ENCODE peak calls at places on chromosome 3, in five cellular contexts. One of them, this sample, is unnamed.

GRCh38 chr3:80733522-80734176 is 965.9 kb upstream of the ROBO1 start:
- DNase-seq in tibial nerve: no peak
- DNase-seq in AG09309: no peak
- DNase-seq in endothelial cell: peak; percentile 56
- DNase-seq in RWPE1: no peak
- DNase-seq in this sample: no peak

GRCh38 chr3:107942244-107942643 is 148.6 kb downstream of the CD47 start:
- DNase-seq in tibial nerve: no peak
- DNase-seq in AG09309: no peak
- DNase-seq in endothelial cell: no peak
- DNase-seq in RWPE1: peak; percentile 45
- DNase-seq in this sample: no peak

GRCh38 chr3:30511524-30512278 is 94.7 kb upstream of the TGFBR2 start:
- DNase-seq in tibial nerve: peak; percentile 52
- DNase-seq in AG09309: peak; percentile 96
- DNase-seq in endothelial cell: no peak
- DNase-seq in RWPE1: peak; percentile 70
- DNase-seq in this sample: no peak

GRCh38 chr3:14480207-14481017 is 59.7 kb downstream of the GRIP2 start:
- DNase-seq in tibial nerve: no peak
- DNase-seq in AG09309: no peak
- DNase-seq in endothelial cell: no peak
- DNase-seq in RWPE1: peak; percentile 48
- DNase-seq in this sample: no peak

GRCh38 chr3:53170325-53171108 is 9.5 kb downstream of the PRKCD start:
- DNase-seq in tibial nerve: no peak
- DNase-seq in AG09309: no peak
- DNase-seq in endothelial cell: no peak
- DNase-seq in RWPE1: no peak
- DNase-seq in this sample: no peak

GRCh38 chr3:55812403-55813013 is 325.4 kb upstream of the WNT5A start:
- DNase-seq in tibial nerve: no peak
- DNase-seq in AG09309: no peak
- DNase-seq in endothelial cell: no peak
- DNase-seq in RWPE1: no peak
- DNase-seq in this sample: no peak

GRCh38 chr3:150744041-150745026 is 18.6 kb downstream of the SIAH2 start:
- DNase-seq in tibial nerve: no peak
- DNase-seq in AG09309: no peak
- DNase-seq in endothelial cell: no peak
- DNase-seq in RWPE1: no peak
- DNase-seq in this sample: no peak

GRCh38 chr3:194672876-194673275 is 885 bp upstream of the LSG1 start:
- DNase-seq in tibial nerve: no peak
- DNase-seq in AG09309: no peak
- DNase-seq in endothelial cell: no peak
- DNase-seq in RWPE1: no peak
- DNase-seq in this sample: no peak

GRCh38 chr3:141920701-141921100 is 44.3 kb downstream of the ATP1B3 start:
- DNase-seq in tibial nerve: no peak
- DNase-seq in AG09309: no peak
- DNase-seq in endothelial cell: no peak
- DNase-seq in RWPE1: no peak
- DNase-seq in this sample: no peak

GRCh38 chr3:69178838-69179739 is 56.7 kb upstream of the LMOD3 start:
- DNase-seq in tibial nerve: no peak
- DNase-seq in AG09309: no peak
- DNase-seq in endothelial cell: no peak
- DNase-seq in RWPE1: no peak
- DNase-seq in this sample: no peak

GRCh38 chr3:129888739-129889138 is 4.8 kb downstream of the TMCC1 start:
- DNase-seq in tibial nerve: no peak
- DNase-seq in AG09309: peak; percentile 94
- DNase-seq in endothelial cell: no peak
- DNase-seq in RWPE1: peak; percentile 56
- DNase-seq in this sample: no peak

GRCh38 chr3:52712291-52713212 is 6.6 kb downstream of the SPCS1 start:
- DNase-seq in tibial nerve: no peak
- DNase-seq in AG09309: no peak
- DNase-seq in endothelial cell: no peak
- DNase-seq in RWPE1: no peak
- DNase-seq in this sample: no peak

GRCh38 chr3:150327678-150328667 is 80.1 kb upstream of the TSC22D2 start:
- DNase-seq in tibial nerve: no peak
- DNase-seq in AG09309: no peak
- DNase-seq in endothelial cell: no peak
- DNase-seq in RWPE1: no peak
- DNase-seq in this sample: no peak

GRCh38 chr3:117526485-117527079 is 817.0 kb downstream of the TUSC7 start:
- DNase-seq in tibial nerve: peak; percentile 71
- DNase-seq in AG09309: no peak
- DNase-seq in endothelial cell: peak; percentile 49
- DNase-seq in RWPE1: peak; percentile 17
- DNase-seq in this sample: no peak

GRCh38 chr3:132595036-132595435 is 2.0 kb upstream of the ACKR4 start:
- DNase-seq in tibial nerve: no peak
- DNase-seq in AG09309: peak; percentile 57
- DNase-seq in endothelial cell: no peak
- DNase-seq in RWPE1: no peak
- DNase-seq in this sample: no peak

GRCh38 chr3:132598181-132598580 is 1.1 kb downstream of the ACKR4 start:
- DNase-seq in tibial nerve: no peak
- DNase-seq in AG09309: no peak
- DNase-seq in endothelial cell: no peak
- DNase-seq in RWPE1: no peak
- DNase-seq in this sample: no peak

GRCh38 chr3:132597660-132598059 is 590 bp downstream of the ACKR4 start:
- DNase-seq in tibial nerve: no peak
- DNase-seq in AG09309: no peak
- DNase-seq in endothelial cell: no peak
- DNase-seq in RWPE1: no peak
- DNase-seq in this sample: no peak

GRCh38 chr3:132596326-132596725 is 744 bp upstream of the ACKR4 start:
- DNase-seq in tibial nerve: no peak
- DNase-seq in AG09309: no peak
- DNase-seq in endothelial cell: no peak
- DNase-seq in RWPE1: no peak
- DNase-seq in this sample: no peak

DNA sequence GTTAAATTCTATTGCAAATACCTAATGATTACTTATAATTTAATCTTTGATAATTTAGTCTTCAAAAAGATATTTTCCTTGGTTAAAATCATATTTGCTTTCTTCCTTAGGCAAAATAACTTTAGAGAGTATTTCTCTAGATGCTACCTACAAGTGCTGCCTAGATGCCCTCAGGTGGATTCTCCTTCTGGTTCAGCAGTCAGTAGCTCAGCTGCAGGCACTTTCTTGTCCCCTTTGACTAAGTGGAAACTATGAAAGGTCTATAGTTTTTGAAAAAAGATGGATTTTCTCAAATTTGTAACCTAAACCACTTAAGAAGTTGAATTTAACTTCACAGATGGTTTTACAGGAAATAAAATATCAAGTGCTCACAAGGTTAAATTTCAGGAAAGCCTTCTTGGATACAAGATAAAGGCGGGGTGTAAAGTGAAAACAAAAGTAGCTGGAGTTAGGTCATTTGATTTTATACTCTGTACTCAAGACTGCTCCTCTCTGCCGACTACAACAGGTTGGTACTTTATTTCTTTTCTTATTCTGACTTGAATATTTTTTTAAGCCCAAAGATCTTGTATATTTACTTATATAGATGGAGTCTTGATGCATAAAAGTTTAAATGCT is at the start of gene ACKR4:
- DNase-seq in tibial nerve: no peak
- DNase-seq in AG09309: no peak
- DNase-seq in endothelial cell: no peak
- DNase-seq in RWPE1: no peak
- DNase-seq in this sample: no peak
- TF ChIP-seq CTCF in tibial nerve: no peak
- TF ChIP-seq CTCF in AG09309: no peak
- TF ChIP-seq CTCF in endothelial cell: no peak
- TF ChIP-seq CTCF in RWPE1: no peak
- TF ChIP-seq CTCF in this sample: no peak

DNA sequence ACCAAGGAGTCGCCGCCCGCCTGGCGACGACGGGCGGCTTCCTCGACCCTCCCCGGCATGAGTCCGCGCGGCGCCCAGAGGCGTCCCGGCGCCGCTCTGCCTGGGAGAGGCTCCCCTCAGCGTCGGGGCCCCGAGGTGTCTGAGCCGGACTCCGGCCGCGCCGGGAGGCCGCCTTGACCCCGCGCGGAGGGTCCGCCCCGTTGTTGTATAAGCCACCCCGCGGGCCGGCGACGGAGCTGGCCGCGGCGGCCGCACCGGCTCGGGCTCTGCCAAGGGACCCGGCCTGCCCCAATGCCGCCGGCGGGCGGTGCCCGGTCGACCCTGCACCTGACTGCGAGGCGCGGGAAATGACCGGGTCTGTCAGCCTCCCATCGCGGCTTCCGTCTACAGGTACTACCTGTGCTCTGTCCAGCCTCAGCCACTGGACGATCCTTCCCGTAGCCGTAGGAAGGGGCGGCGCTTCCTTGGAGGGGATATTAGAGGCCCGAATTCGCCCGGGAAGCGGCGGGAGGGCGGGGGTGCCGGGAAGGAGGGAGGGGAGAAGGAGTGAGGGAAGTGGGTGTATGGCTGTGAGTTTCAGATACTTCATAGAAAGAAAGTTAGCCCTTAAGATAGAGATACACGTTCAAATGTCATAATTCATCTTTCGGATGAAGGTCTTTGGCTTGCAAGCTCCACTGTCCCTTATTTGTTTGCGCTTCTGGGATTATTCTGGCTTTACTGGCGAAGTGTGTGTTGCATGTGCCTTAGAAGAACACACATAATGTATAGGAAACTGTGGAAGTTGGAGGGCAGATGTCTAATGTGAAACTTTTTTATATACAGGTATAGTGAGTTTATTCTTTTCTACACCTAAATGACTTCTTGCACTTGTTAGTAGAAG is 623 bp downstream of the ABHD5 start:
- DNase-seq in tibial nerve: peak; percentile 44
- DNase-seq in AG09309: no peak
- DNase-seq in endothelial cell: peak; percentile 50
- DNase-seq in RWPE1: peak; percentile 56
- DNase-seq in this sample: peak; percentile 86
- TF ChIP-seq CTCF in tibial nerve: no peak
- TF ChIP-seq CTCF in AG09309: no peak
- TF ChIP-seq CTCF in endothelial cell: no peak
- TF ChIP-seq CTCF in RWPE1: no peak
- TF ChIP-seq CTCF in this sample: peak; percentile 5

GRCh38 chr3:182703233-182703632 is 90.1 kb upstream of the ATP11B start:
- DNase-seq in tibial nerve: no peak
- DNase-seq in AG09309: no peak
- DNase-seq in endothelial cell: no peak
- DNase-seq in RWPE1: no peak
- DNase-seq in this sample: no peak

GRCh38 chr3:182708810-182709209 is 84.5 kb upstream of the ATP11B start:
- DNase-seq in tibial nerve: no peak
- DNase-seq in AG09309: no peak
- DNase-seq in endothelial cell: no peak
- DNase-seq in RWPE1: no peak
- DNase-seq in this sample: no peak

GRCh38 chr3:182702216-182702615 is 91.1 kb upstream of the ATP11B start:
- DNase-seq in tibial nerve: no peak
- DNase-seq in AG09309: no peak
- DNase-seq in endothelial cell: no peak
- DNase-seq in RWPE1: no peak
- DNase-seq in this sample: no peak

GRCh38 chr3:182709306-182709705 is 84.0 kb upstream of the ATP11B start:
- DNase-seq in tibial nerve: no peak
- DNase-seq in AG09309: no peak
- DNase-seq in endothelial cell: no peak
- DNase-seq in RWPE1: no peak
- DNase-seq in this sample: no peak

DNA sequence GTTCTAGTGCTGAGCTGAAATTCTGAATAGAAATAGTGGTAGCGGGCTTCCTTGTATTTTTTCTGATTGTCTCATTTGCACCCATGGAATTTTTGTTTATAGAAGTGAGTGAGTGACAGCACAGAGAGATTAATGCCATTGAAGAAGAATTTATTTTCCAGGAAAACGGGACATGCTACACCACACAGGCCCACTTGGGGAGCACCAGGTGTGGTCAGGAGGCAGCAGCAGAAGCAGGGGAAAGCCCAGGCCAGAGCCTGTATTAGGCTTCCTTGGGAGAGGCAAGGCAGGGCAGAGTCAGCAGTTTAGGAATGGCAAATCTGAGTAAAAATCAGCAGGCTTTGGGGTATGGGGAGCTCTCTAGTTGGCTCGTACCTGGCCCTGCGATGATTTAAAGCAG is 88.4 kb upstream of the ATP11B start:
- DNase-seq in tibial nerve: no peak
- DNase-seq in AG09309: no peak
- DNase-seq in endothelial cell: no peak
- DNase-seq in RWPE1: no peak
- DNase-seq in this sample: no peak
- TF ChIP-seq CTCF in tibial nerve: no peak
- TF ChIP-seq CTCF in AG09309: no peak
- TF ChIP-seq CTCF in endothelial cell: no peak
- TF ChIP-seq CTCF in RWPE1: no peak
- TF ChIP-seq CTCF in this sample: no peak

DNA sequence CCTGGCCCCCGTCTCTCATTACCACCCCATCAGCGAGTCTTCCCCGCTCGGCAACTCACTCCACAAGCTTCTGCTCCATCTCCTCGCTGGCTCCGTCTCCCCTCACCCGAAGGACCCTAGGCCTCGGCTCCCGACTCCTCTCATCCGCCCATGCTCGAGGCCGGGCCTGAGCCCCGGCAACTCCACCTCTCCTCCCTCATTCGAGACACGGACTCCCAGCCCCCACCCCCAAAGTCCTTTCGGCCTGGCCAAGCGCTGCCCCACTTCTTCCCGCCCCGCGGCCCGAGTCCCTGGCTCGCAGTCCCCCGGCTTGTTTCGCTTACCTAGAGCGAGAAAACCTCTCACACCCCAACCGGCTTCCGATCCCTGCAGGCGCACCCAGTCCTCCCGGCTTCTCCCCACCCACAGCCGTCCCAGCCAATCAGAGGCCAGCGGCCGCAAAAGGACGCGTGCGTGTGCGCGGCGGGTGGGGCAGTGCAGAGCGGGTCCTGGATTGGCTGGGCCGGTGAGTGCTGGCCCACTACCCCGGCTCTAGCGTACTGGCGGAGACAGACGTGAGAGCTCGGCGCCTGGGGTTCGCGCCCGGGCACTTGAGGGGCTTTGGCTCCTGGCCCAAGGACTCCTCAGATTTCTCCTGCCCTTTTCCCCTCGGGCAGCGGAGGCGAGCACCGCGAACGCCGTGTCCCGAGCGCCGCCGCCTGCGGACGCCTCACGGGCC is at the start of gene HIGD1A:
- DNase-seq in tibial nerve: peak; percentile 92
- DNase-seq in AG09309: peak; percentile 71
- DNase-seq in endothelial cell: peak; percentile 90
- DNase-seq in RWPE1: peak; percentile 97
- DNase-seq in this sample: peak; percentile 97
- TF ChIP-seq CTCF in tibial nerve: no peak
- TF ChIP-seq CTCF in AG09309: no peak
- TF ChIP-seq CTCF in endothelial cell: no peak
- TF ChIP-seq CTCF in RWPE1: no peak
- TF ChIP-seq CTCF in this sample: no peak

GRCh38 chr3:159724627-159725026 is 264.0 kb upstream of the IL12A start:
- DNase-seq in tibial nerve: no peak
- DNase-seq in AG09309: peak; percentile 21
- DNase-seq in endothelial cell: no peak
- DNase-seq in RWPE1: peak; percentile 38
- DNase-seq in this sample: no peak
- TF ChIP-seq CTCF in tibial nerve: no peak
- TF ChIP-seq CTCF in AG09309: no peak
- TF ChIP-seq CTCF in endothelial cell: no peak
- TF ChIP-seq CTCF in RWPE1: no peak
- TF ChIP-seq CTCF in this sample: no peak

GRCh38 chr3:169562988-169563774 is 100.3 kb downstream of the MECOM start:
- DNase-seq in tibial nerve: no peak
- DNase-seq in AG09309: no peak
- DNase-seq in endothelial cell: no peak
- DNase-seq in RWPE1: peak; percentile 5
- DNase-seq in this sample: no peak
- TF ChIP-seq CTCF in tibial nerve: no peak
- TF ChIP-seq CTCF in AG09309: peak; percentile 10
- TF ChIP-seq CTCF in endothelial cell: no peak
- TF ChIP-seq CTCF in RWPE1: no peak
- TF ChIP-seq CTCF in this sample: peak; percentile 29

This sample was measured in osteocyte.